ENCODE peak calls at places on chromosomes 3 and 15, in eight cellular contexts. U is HepG2, L is vagina, T is spleen, O is HCT116, H is GM23338, D is sigmoid colon, S is SK-N-SH. Q is an unnamed sample. For H3K4me1, the result is how much of the 10 kb centered on the place peaks cover.

GRCh38 chr15:29736745-29737023 is 85.6 kb downstream of the TJP1 start:
- DNase-seq in U (peak), L (no peak), T (no peak), O (peak), H (no peak), D (no peak), S (no peak), Q (no peak)

GRCh38 chr3:38601971-38602550 is 47.4 kb downstream of the SCN5A start:
- DNase-seq in U (no peak), L (no peak), T (peak), O (no peak), H (no peak), D (peak), S (peak), Q (no peak)

GRCh38 chr15:98856540-98856907 is 151.1 kb downstream of the PGPEP1L start:
- DNase-seq in U (no peak), L (no peak), T (no peak), O (no peak), H (no peak), D (no peak), S (no peak), Q (no peak)

GRCh38 chr3:53583161-53583690 is 88.8 kb downstream of the CACNA1D start:
- DNase-seq in U (no peak), L (no peak), T (no peak), O (no peak), H (no peak), D (no peak), S (no peak), Q (no peak)

GRCh38 chr3:45832691-45833090 is 9.2 kb downstream of the LZTFL1 start:
- DNase-seq in U (no peak), L (no peak), T (no peak), O (peak), H (peak), D (no peak), S (peak), Q (no peak)

GRCh38 chr15:41987246-41987924 is 15.0 kb upstream of the EHD4 start:
- DNase-seq in U (no peak), L (no peak), T (peak), O (no peak), H (no peak), D (peak), S (no peak), Q (no peak)

GRCh38 chr3:128875556-128876120 is 3.8 kb upstream of the ACAD9 start:
- DNase-seq in U (peak), L (no peak), T (peak), O (no peak), H (peak), D (no peak), S (peak), Q (peak)

GRCh38 chr15:39030291-39031070 is 465.9 kb upstream of the RASGRP1 start:
- DNase-seq in U (no peak), L (no peak), T (no peak), O (no peak), H (no peak), D (no peak), S (no peak), Q (no peak)

GRCh38 chr15:38163651-38164050 is 89.0 kb upstream of the SPRED1 start:
- DNase-seq in U (peak), L (no peak), T (no peak), O (no peak), H (no peak), D (no peak), S (no peak), Q (no peak)

GRCh38 chr15:78387678-78388077 is 47.5 kb downstream of the CRABP1 start:
- DNase-seq in U (no peak), L (no peak), T (no peak), O (no peak), H (no peak), D (no peak), S (no peak), Q (no peak)

GRCh38 chr3:196141052-196141865 is 59.4 kb upstream of the TFRC start:
- DNase-seq in U (no peak), L (no peak), T (no peak), O (no peak), H (no peak), D (no peak), S (no peak), Q (no peak)

GRCh38 chr3:72889310-72890165 is 1.7 kb downstream of the GXYLT2 start:
- DNase-seq in U (no peak), L (no peak), T (no peak), O (no peak), H (no peak), D (no peak), S (no peak), Q (peak)

GRCh38 chr15:57259511-57260143 is 116.7 kb upstream of the CGNL1 start:
- DNase-seq in U (no peak), L (no peak), T (no peak), O (no peak), H (peak), D (no peak), S (peak), Q (no peak)

GRCh38 chr3:101942356-101942755 is 93.0 kb downstream of the NFKBIZ start:
- DNase-seq in U (no peak), L (no peak), T (no peak), O (no peak), H (no peak), D (no peak), S (no peak), Q (no peak)
- H3K4me1 ChIP-seq in U (under half), L (under half), T (under half), O (under half), H (under half), D (under half), S (under half), Q (under half)

DNA sequence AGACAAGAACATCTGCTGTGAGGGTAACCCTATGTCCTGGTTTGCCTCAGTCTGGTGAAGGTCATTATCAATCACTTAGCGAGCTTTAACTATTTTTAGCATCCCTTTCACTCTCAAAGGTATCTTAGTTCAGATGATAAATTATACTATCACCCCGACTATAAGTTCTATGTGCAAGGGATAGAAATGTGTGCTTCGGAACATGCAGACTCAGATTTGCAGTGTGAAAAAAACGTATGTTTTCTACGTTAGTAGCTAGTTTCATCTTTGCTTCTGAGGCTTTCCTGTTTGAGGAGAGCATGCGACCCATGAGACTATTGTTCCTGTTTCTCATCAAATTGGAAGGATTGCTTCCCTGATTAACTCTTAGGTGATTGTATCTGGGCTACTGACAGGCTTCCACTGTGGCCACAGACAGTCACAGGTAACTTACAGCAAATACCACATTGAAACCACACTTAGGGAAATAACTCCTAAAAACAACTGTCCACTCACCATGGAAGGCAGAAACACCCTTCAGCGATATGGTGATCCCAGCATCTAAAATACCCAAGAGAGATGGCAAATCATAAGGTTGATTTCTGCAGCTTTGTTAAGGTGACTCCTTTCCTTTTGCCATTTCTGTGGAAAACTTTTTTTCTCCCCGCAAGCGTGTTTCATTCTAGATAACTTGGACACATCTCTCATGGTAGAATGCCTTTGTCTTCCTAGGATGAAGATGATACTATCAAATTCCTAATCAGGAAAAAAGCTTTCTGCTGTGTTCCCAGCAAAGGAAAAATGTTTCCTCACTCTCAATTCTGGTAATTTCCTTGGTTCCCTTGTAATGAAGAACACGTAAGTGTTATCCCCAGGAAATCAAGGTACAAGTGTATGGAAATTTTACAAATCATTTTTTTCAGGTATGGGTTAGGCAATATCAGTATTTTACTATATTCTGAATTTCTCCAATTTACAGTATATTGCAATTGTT is 5.2 kb downstream of the GCSAM start:
- DNase-seq in U (no peak), L (no peak), T (no peak), O (no peak), H (no peak), D (no peak), S (no peak), Q (no peak)
- TF ChIP-seq POLR2AphosphoS5 in U (no peak), L (no peak), T (no peak), O (no peak), H (no peak), D (no peak), S (no peak), Q (no peak)

DNA sequence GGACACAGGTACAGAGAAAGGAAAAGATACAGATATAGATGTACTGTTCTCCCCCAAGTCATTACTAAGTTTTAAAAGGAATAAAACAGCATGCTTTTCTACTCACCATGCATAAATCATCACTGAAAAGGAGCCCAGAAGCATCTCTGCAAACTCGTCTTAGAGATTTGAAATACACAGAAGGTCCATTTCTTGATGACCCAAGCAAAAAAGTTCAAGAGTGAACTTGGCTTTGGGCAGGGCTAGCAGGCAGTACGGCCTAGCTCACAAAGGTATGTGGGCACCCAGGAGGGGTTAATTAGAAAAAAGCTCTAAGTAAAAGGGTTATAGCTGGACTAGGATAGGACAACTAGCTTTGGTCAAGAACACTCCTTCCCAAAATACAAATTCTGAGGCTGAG is 495.6 kb downstream of the NTRK3 start:
- DNase-seq in U (no peak), L (no peak), T (no peak), O (no peak), H (no peak), D (no peak), S (no peak), Q (no peak)
- H3K4me1 ChIP-seq in U (under half), L (under half), T (under half), O (under half), H (under half), D (under half), S (under half), Q (under half)

DNA sequence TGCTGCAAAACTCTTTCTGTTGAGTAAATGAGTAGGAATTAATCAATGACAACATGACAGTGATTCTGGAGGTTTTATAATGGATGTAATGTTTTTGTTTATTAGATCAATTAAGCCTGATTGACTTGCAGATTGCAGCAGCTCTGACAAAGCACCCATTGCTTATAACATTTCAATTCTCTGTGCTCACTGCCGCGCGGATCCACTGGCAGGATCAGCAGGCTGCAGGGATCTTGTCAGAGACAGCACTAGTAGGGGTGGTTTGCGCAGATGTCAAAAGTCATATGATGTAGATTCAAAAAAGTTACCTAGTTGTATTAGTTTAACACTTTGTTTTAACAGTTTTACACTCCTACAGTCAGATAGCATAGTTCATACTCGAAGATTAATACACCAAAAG is 93.4 kb downstream of the MBNL1 start:
- DNase-seq in U (no peak), L (no peak), T (no peak), O (no peak), H (no peak), D (no peak), S (no peak), Q (no peak)
- TF ChIP-seq POLR2AphosphoS5 in U (no peak), L (no peak), T (no peak), O (no peak), H (no peak), D (no peak), S (no peak), Q (no peak)

GRCh38 chr15:85625856-85626255 is 168.9 kb downstream of the KLHL25 start:
- DNase-seq in U (no peak), L (no peak), T (no peak), O (no peak), H (no peak), D (no peak), S (no peak), Q (no peak)

GRCh38 chr15:85623648-85624047 is 171.1 kb downstream of the KLHL25 start:
- DNase-seq in U (no peak), L (no peak), T (no peak), O (no peak), H (no peak), D (no peak), S (no peak), Q (no peak)

GRCh38 chr15:85627245-85627935 is 167.3 kb downstream of the KLHL25 start:
- DNase-seq in U (no peak), L (no peak), T (no peak), O (no peak), H (no peak), D (no peak), S (no peak), Q (no peak)

GRCh38 chr15:85624241-85624855 is 170.4 kb downstream of the KLHL25 start:
- DNase-seq in U (no peak), L (no peak), T (no peak), O (no peak), H (no peak), D (no peak), S (no peak), Q (no peak)

DNA sequence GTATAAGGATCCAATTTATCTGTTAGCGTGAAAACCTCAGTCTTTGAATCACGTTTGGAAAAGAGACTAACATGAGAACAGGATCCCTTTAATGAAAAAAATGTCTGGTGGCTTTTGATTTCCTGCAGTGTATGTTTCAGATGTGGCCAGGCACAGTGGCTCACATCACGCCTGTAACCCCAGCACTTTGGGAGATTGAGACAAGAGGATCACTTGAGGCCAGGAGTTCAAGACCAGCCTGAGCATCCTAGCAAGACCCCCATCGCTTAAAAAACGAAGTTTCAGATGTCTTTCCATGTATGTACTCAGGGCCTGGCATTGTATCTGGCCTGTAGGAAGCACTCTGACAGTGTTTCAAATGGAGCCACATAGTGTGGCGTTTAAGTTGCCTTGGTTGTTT is 169.3 kb downstream of the KLHL25 start:
- DNase-seq in U (no peak), L (no peak), T (no peak), O (no peak), H (no peak), D (no peak), S (no peak), Q (no peak)
- H3K4me1 ChIP-seq in U (under half), L (half or more), T (under half), O (under half), H (under half), D (under half), S (under half), Q (half or more)

GRCh38 chr3:11136871-11137626 is 17.2 kb upstream of the HRH1 start:
- DNase-seq in U (peak), L (peak), T (no peak), O (peak), H (peak), D (peak), S (peak), Q (no peak)
- TF ChIP-seq POLR2AphosphoS5 in U (no peak), L (peak), T (no peak), O (peak), H (no peak), D (peak), S (peak), Q (peak)

GRCh38 chr3:47159153-47159552 is 4.8 kb downstream of the SETD2 start:
- DNase-seq in U (no peak), L (no peak), T (no peak), O (no peak), H (no peak), D (no peak), S (no peak), Q (no peak)
- H3K4me1 ChIP-seq in U (half or more), L (half or more), T (under half), O (under half), H (half or more), D (under half), S (under half), Q (half or more)

GRCh38 chr15:89360294-89360971 is 25.8 kb upstream of the POLG start:
- DNase-seq in U (no peak), L (no peak), T (peak), O (no peak), H (peak), D (no peak), S (no peak), Q (no peak)
- TF ChIP-seq POLR2AphosphoS5 in U (no peak), L (no peak), T (no peak), O (no peak), H (no peak), D (no peak), S (no peak), Q (no peak)

GRCh38 chr3:29291262-29291981 is 10.6 kb downstream of the RBMS3 start:
- DNase-seq in U (peak), L (no peak), T (no peak), O (no peak), H (no peak), D (no peak), S (no peak), Q (no peak)
- H3K4me1 ChIP-seq in U (under half), L (under half), T (under half), O (under half), H (under half), D (under half), S (under half), Q (under half)

GRCh38 chr3:7577513-7577912 is 716.6 kb downstream of the GRM7 start:
- DNase-seq in U (no peak), L (no peak), T (no peak), O (no peak), H (no peak), D (no peak), S (peak), Q (no peak)
- TF ChIP-seq POLR2AphosphoS5 in U (no peak), L (no peak), T (no peak), O (no peak), H (no peak), D (no peak), S (peak), Q (no peak)

Q was measured in upper lobe of left lung.